ENCODE peak calls at places on chromosomes 4 and X, in six cellular contexts. C is HFF-Myc, P is colonic mucosa, E is mucosa of descending colon, W is IMR-90, U is Calu3. Y is an unnamed sample.

GRCh38 chr4:77047037-77047436 is 28.8 kb downstream of the CCNI start:
- DNase-seq in C (no peak), P (no peak), E (no peak), W (peak), U (no peak), Y (peak)

GRCh38 chr4:98851806-98852205 is 77.1 kb downstream of the EIF4E start:
- DNase-seq in C (peak), P (no peak), E (no peak), W (peak), U (no peak), Y (peak)

GRCh38 chr4:73673286-73673685 is 53.0 kb upstream of the RASSF6 start:
- DNase-seq in C (no peak), P (no peak), E (no peak), W (no peak), U (peak), Y (no peak)

GRCh38 chr4:20901851-20902250 is 201.6 kb downstream of the PACRGL start:
- DNase-seq in C (no peak), P (no peak), E (no peak), W (no peak), U (no peak), Y (no peak)

GRCh38 chr4:26074672-26075071 is 160.7 kb downstream of the SMIM20 start:
- DNase-seq in C (no peak), P (no peak), E (peak), W (no peak), U (no peak), Y (no peak)

GRCh38 chrX:147550217-147550616 is 361.5 kb upstream of the FMR1 start:
- DNase-seq in C (no peak), P (no peak), E (peak), W (no peak), U (no peak), Y (no peak)

GRCh38 chrX:18252644-18253359 is 32.1 kb upstream of the BEND2 start:
- DNase-seq in C (no peak), P (no peak), E (no peak), W (peak), U (no peak), Y (peak)

GRCh38 chr4:41142356-41142755 is 72.0 kb downstream of the APBB2 start:
- DNase-seq in C (no peak), P (no peak), E (no peak), W (no peak), U (no peak), Y (no peak)

GRCh38 chrX:119763175-119763574 is 4.8 kb downstream of the SOWAHD start:
- DNase-seq in C (no peak), P (no peak), E (no peak), W (peak), U (peak), Y (peak)

GRCh38 chr4:182760644-182761043 is 156.5 kb downstream of the DCTD start:
- DNase-seq in C (no peak), P (no peak), E (no peak), W (no peak), U (no peak), Y (no peak)

GRCh38 chrX:10648608-10649007 is 28.2 kb upstream of the MID1 start:
- DNase-seq in C (peak), P (no peak), E (no peak), W (peak), U (no peak), Y (peak)

GRCh38 chrX:94831364-94831763 is 1157.4 kb downstream of the FAM133A start:
- DNase-seq in C (no peak), P (no peak), E (no peak), W (peak), U (no peak), Y (no peak)
- TF ChIP-seq CTCF in C (no peak), P (no peak), E (no peak), W (peak), U (no peak), Y (no peak)

DNA sequence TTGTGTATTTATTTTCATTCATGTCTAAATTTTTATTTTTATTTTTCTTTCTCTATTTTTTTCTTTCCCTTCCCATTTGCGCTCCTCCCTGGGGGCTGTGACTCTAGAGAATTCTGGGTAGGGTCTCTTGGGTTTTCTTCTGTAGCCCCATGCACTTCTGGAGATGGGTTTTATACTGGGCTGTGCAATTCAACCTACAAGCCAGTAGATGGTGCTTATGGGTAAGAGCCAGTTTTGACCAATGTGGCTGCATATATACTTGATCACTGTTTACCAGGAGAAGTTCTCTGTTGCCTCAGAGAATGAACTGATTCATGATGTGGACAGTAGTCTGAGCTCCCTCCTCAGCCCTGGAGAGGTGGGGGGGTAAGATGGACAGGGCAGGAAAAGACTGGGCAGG is 614.6 kb downstream of the PCDH19 start:
- DNase-seq in C (no peak), P (no peak), E (no peak), W (no peak), U (no peak), Y (no peak)
- TF ChIP-seq CTCF in C (no peak), P (no peak), E (no peak), W (no peak), U (no peak), Y (no peak)

GRCh38 chr4:152101546-152102183 is 340.9 kb upstream of the GATB start:
- DNase-seq in C (no peak), P (no peak), E (no peak), W (no peak), U (no peak), Y (no peak)

GRCh38 chr4:152098365-152099060 is 337.7 kb upstream of the GATB start:
- DNase-seq in C (no peak), P (no peak), E (no peak), W (no peak), U (no peak), Y (no peak)

GRCh38 chr4:152099061-152099425 is 338.2 kb upstream of the GATB start:
- DNase-seq in C (no peak), P (no peak), E (no peak), W (no peak), U (no peak), Y (no peak)

GRCh38 chr4:152100378-152101201 is 339.8 kb upstream of the GATB start:
- DNase-seq in C (no peak), P (no peak), E (peak), W (no peak), U (no peak), Y (no peak)

GRCh38 chr4:152099555-152099954 is 338.7 kb upstream of the GATB start:
- DNase-seq in C (no peak), P (no peak), E (no peak), W (no peak), U (no peak), Y (no peak)
- TF ChIP-seq CTCF in C (peak), P (no peak), E (no peak), W (no peak), U (no peak), Y (no peak)

GRCh38 chr4:153573221-153573620 is 107.1 kb downstream of the TMEM131L start:
- DNase-seq in C (no peak), P (no peak), E (no peak), W (no peak), U (no peak), Y (no peak)

GRCh38 chr4:153579410-153579809 is 104.7 kb upstream of the TLR2 start:
- DNase-seq in C (no peak), P (no peak), E (no peak), W (no peak), U (no peak), Y (no peak)

GRCh38 chr4:153577053-153577452 is 107.0 kb upstream of the TLR2 start:
- DNase-seq in C (no peak), P (peak), E (peak), W (no peak), U (no peak), Y (no peak)

GRCh38 chr4:153573881-153574807 is 108.0 kb downstream of the TMEM131L start:
- DNase-seq in C (peak), P (peak), E (peak), W (peak), U (peak), Y (peak)

GRCh38 chr4:153576443-153576774 is 107.7 kb upstream of the TLR2 start:
- DNase-seq in C (no peak), P (no peak), E (no peak), W (no peak), U (no peak), Y (no peak)
- TF ChIP-seq CTCF in C (no peak), P (peak), E (peak), W (no peak), U (no peak), Y (no peak)

GRCh38 chrX:50206753-50207152 is 2.2 kb downstream of the CCNB3 start:
- DNase-seq in C (no peak), P (no peak), E (no peak), W (no peak), U (no peak), Y (no peak)

DNA sequence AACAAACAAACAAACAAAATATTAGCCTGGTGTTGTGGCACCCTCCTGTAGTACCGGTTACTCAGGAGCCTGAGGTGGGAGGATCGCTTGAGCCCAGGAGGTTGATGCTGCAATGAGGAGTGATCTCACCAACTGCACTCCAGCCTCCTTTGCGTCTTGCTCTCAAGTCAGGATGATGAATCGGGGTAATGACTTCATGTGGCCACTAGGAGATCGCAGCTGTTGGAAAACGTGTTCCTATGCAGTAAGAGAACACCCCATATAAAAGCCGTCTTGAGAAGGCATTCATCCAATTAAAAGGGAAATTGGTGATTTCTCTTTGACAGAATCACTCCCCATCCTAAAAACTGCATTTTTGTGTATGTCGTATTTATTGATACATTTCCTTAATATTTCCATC is 6.9 kb downstream of the CCNB3 start:
- DNase-seq in C (no peak), P (no peak), E (peak), W (peak), U (no peak), Y (peak)
- TF ChIP-seq CTCF in C (peak), P (peak), E (no peak), W (no peak), U (no peak), Y (no peak)

DNA sequence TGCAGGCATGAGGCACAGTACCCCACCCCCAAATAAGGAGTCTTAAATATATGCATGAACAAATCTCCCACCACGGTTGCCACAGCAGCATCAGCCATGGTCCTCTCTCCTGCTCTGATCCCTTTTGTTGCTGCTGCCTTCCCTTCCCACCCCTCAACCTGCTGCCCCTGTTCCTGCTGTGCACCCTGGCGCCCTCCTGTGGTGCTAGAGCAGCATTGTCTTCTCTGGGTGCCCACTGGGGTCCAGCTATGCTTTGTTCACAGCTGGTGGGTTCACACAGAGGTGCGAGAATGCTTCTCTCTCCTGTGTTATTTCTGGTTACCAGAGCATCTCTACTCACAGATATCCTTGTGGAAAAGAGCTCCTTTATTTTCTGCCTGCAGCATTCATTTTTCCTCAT is 116.2 kb downstream of the GATB start:
- DNase-seq in C (no peak), P (peak), E (peak), W (no peak), U (peak), Y (no peak)
- TF ChIP-seq CTCF in C (peak), P (no peak), E (peak), W (peak), U (no peak), Y (peak)

DNA sequence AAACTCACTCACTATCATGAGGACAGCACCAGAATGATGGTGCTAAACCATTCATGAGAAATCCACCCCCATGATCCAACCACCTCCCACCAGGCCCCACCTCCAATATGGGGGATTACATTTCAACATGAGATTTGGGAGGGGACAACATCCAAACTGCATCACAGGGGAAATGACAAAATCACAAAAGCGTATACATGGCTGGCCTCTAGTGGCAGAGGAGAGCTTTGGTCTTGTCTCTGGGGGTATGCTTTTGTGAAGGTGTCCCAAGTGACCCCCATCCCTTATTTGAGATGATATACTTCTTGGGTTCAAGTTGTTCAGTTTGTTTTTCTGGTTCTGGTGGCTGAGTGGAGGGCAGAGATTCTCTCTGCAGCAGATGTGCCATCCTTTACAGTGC is 8.5 kb upstream of the SETD7 start:
- DNase-seq in C (no peak), P (no peak), E (no peak), W (no peak), U (no peak), Y (no peak)
- TF ChIP-seq CTCF in C (peak), P (peak), E (no peak), W (no peak), U (no peak), Y (peak)